ENCODE peak calls at places on chromosomes 4 and X, in four cellular contexts. V is tibial nerve, C is stomach, L is H1. D is an unnamed sample.

GRCh38 chr4:160319221-160319867 is 1216.5 kb downstream of the RAPGEF2 start:
- DNase-seq in C (no peak), V (no peak), L (no peak), D (no peak)

GRCh38 chrX:47623540-47624027 is 3.9 kb upstream of the SYN1 start:
- DNase-seq in C (no peak), V (no peak), L (peak), D (peak)

GRCh38 chrX:25028726-25029125 is 13.0 kb upstream of the ARX start:
- DNase-seq in V (no peak), L (no peak), C (no peak), D (no peak)

GRCh38 chr4:29983890-29984289 is 736.3 kb upstream of the PCDH7 start:
- DNase-seq in L (no peak), V (no peak), C (no peak), D (no peak)

GRCh38 chr4:110622841-110623709 is at the start of gene PITX2:
- DNase-seq in V (no peak), L (peak), C (no peak), D (peak)

GRCh38 chr4:48247142-48247877 is 22.3 kb downstream of the TEC start:
- DNase-seq in L (no peak), C (no peak), V (no peak), D (no peak)

GRCh38 chr4:48491514-48492176 is 1.6 kb downstream of the ZAR1 start:
- DNase-seq in V (no peak), C (no peak), L (no peak), D (no peak)

GRCh38 chr4:145179201-145179860 is 1.1 kb downstream of the OTUD4 start:
- DNase-seq in V (peak), C (peak), L (no peak), D (peak)

GRCh38 chrX:84187501-84188319 is at the start of gene RPS6KA6:
- DNase-seq in V (no peak), L (no peak), C (no peak), D (peak)

GRCh38 chrX:69238153-69238959 is 73.1 kb upstream of the PJA1 start:
- DNase-seq in L (no peak), C (no peak), V (no peak), D (no peak)

GRCh38 chrX:66028936-66029335 is 10.9 kb downstream of the VSIG4 start:
- DNase-seq in L (no peak), C (no peak), V (no peak), D (no peak)

GRCh38 chrX:66035667-66036066 is 4.2 kb downstream of the VSIG4 start:
- DNase-seq in V (no peak), L (no peak), C (no peak), D (no peak)

DNA sequence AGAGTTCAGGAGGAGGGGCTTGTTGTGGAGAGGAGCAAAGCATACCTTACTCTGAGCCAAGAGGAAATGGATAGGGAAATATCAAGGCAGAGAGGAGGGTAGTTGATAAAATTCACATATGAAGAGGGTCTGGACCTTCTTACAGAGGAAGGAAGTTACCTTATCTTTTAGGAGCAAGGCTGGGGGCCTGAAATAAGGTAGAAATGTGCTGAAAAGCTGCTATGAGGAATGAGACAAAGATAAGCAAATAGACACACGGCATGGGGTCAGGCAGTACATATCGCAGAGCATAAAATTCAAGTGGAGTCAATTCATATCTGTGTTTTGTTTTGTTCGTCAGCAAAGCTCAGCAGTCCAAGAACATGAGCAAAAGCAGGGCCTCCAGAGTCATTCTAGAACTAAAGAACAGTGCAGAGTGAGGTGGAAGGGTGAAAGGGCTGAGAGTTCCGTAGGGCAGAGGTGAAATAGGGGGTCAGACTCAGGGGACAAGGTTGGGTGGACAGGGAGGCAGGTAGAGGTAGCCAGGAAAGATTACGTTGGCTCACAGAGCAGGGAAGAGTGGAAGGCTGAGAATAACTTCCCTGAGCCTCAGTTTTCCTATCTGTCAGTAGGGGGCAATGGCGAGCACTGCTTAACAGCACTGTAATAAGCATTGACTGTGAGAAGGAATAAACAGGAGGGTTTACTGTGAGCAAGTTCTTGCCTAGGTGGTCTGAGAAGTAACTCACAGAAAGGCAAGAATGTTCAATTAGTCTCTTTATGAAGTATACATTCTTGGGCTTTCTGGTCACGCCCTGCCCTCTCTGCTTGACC is 9.2 kb downstream of the VSIG4 start:
- DNase-seq in V (no peak), L (no peak), C (no peak), D (no peak)
- TF ChIP-seq EP300 in V (no peak), L (no peak), C (no peak), D (no peak)

GRCh38 chrX:2574271-2574670 is 73.5 kb upstream of the DHRSX start:
- DNase-seq in C (no peak), L (no peak), V (no peak), D (no peak)

GRCh38 chrX:2576793-2577192 is 76.0 kb upstream of the DHRSX start:
- DNase-seq in L (no peak), C (no peak), V (no peak), D (no peak)

GRCh38 chrX:2581296-2581695 is 80.5 kb upstream of the DHRSX start:
- DNase-seq in L (no peak), V (no peak), C (no peak), D (no peak)

GRCh38 chrX:2578864-2579263 is 78.1 kb upstream of the DHRSX start:
- DNase-seq in L (no peak), V (no peak), C (no peak), D (no peak)

DNA sequence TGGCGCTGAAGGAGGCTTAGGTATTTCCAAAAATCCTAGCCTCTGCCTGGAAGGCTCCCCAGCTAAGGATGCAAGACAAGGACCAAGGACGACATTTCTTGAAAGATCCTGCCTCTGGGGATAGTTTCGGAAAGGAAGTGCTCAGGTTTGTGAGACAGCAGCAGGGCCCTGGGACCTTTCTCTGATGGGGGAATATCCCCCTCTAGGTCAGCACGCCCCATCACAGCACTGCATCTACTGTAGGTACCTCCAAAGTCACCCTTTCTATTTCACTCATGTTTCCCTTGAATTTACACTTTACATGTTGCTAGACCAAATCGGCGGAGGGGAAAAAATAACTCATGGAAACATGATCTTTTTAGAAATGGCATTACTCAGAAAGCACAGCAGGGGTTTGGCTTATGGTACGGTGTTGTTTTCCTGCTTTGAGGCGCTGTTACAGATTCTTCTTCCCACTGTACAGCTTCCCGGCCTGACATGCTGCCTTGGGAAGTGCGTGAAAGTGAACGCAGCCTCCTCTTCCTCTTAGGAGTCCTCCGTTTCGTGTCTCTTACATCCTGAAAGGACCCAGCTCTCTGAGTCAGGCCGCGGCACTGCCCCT is 77.2 kb upstream of the DHRSX start:
- DNase-seq in V (no peak), L (no peak), C (no peak), D (no peak)
- TF ChIP-seq EP300 in V (no peak), L (no peak), C (no peak), D (no peak)

GRCh38 chr4:185955817-185956542 is 113.0 kb upstream of the TLR3 start:
- DNase-seq in V (no peak), C (no peak), L (no peak), D (no peak)
- TF ChIP-seq EP300 in V (no peak), C (no peak), L (no peak), D (no peak)

GRCh38 chr4:153538408-153539057 is 72.4 kb downstream of the TMEM131L start:
- DNase-seq in V (no peak), C (no peak), L (no peak), D (no peak)

GRCh38 chr4:153534792-153535629 is 68.9 kb downstream of the TMEM131L start:
- DNase-seq in L (no peak), V (no peak), C (no peak), D (no peak)

GRCh38 chr4:153539058-153539826 is 73.1 kb downstream of the TMEM131L start:
- DNase-seq in L (no peak), V (no peak), C (no peak), D (no peak)

GRCh38 chr4:153535735-153536494 is 69.8 kb downstream of the TMEM131L start:
- DNase-seq in C (no peak), V (no peak), L (peak), D (no peak)

GRCh38 chr4:153537493-153537960 is 71.4 kb downstream of the TMEM131L start:
- DNase-seq in V (no peak), C (no peak), L (no peak), D (no peak)
- TF ChIP-seq EP300 in V (no peak), C (no peak), L (no peak), D (no peak)

DNA sequence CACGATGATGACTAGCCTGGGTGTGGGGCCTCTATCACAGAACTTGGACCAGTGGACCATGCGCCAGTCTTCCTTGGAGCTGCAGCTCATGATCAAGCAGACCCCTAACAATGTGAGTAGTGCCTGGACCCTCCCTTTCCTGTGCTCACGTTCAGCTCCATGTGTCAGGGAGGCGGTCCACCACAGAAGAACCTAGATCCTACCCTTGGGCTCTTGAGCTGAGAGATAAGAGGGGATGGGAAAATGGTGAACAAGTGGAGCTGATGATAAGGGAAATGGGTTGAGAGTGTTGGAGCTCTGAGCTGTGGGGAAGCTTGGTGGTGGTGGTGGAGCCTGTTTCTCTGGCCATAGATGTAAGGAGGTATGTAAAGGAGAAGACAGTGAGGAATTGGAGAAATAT is 13.1 kb downstream of the MED12 start:
- DNase-seq in V (no peak), L (no peak), C (no peak), D (no peak)
- TF ChIP-seq EP300 in V (no peak), L (no peak), C (no peak), D (no peak)

D was measured in ovary.